ENCODE peak calls at places on chromosomes 7 and 10, in seven cellular contexts. G is thoracic aorta; Z is body of pancreas; N is PC-3; P is brain microvascular endothelial cell; S is CD8-positive, alpha-beta T cell; I is fibroblast of lung. Y is an unnamed sample.

GRCh38 chr10:3427846-3428442 is 255.4 kb upstream of the PITRM1 start:
- DNase-seq in Z (no peak), N (no peak), S (no peak), G (no peak), P (no peak), I (no peak), Y (no peak)

GRCh38 chr10:34978080-34978479 is 112.1 kb downstream of the CUL2 start:
- DNase-seq in P (no peak), G (no peak), S (no peak), N (peak; percentile 87), I (no peak), Z (no peak), Y (no peak)

GRCh38 chr7:137081694-137082093 is 213.2 kb downstream of the CHRM2 start:
- DNase-seq in S (no peak), Z (peak; percentile 43), P (peak; percentile 77), I (peak; percentile 98), G (no peak), N (peak; percentile 35), Y (no peak)

GRCh38 chr10:26486985-26487850 is 49.1 kb downstream of the APBB1IP start:
- DNase-seq in I (peak; percentile 64), G (no peak), Z (no peak), N (peak; percentile 82), P (peak; percentile 90), S (peak; percentile 46), Y (no peak)

GRCh38 chr7:92244803-92245486 is 769 bp downstream of the KRIT1 start:
- DNase-seq in P (no peak), S (no peak), I (peak; percentile 25), Z (no peak), G (no peak), N (no peak), Y (no peak)

GRCh38 chr7:115728518-115728917 is 302.0 kb downstream of the TFEC start:
- DNase-seq in I (no peak), N (no peak), P (no peak), S (no peak), G (no peak), Z (no peak), Y (no peak)

GRCh38 chr10:115773832-115774231 is 499.2 kb downstream of the GFRA1 start:
- DNase-seq in N (no peak), S (no peak), G (no peak), Z (no peak), P (no peak), I (no peak), Y (no peak)

GRCh38 chr10:43396061-43396927 is 12.7 kb downstream of the HNRNPF start:
- DNase-seq in G (no peak), N (peak; percentile 82), I (peak; percentile 73), Z (peak; percentile 77), S (peak; percentile 62), P (peak; percentile 51), Y (peak; percentile 86)

GRCh38 chr10:122181055-122181732 is 89.9 kb upstream of the BTBD16 start:
- DNase-seq in N (peak; percentile 52), I (peak; percentile 33), S (no peak), Z (no peak), P (peak; percentile 50), G (no peak), Y (no peak)

GRCh38 chr7:94245500-94245899 is 149.2 kb upstream of the COL1A2 start:
- DNase-seq in S (no peak), P (no peak), Z (no peak), G (no peak), N (no peak), I (no peak), Y (no peak)

GRCh38 chr7:30755384-30756154 is 3.6 kb downstream of the INMT start:
- DNase-seq in N (no peak), Z (no peak), I (peak; percentile 65), P (no peak), S (no peak), G (no peak), Y (peak; percentile 82)

GRCh38 chr10:120989996-120990395 is 138.8 kb downstream of the WDR11 start:
- DNase-seq in P (no peak), N (no peak), Z (no peak), S (no peak), G (no peak), I (no peak), Y (no peak)

GRCh38 chr10:29635711-29636144 is 957 bp upstream of the SVIL start:
- DNase-seq in S (no peak), I (no peak), P (peak; percentile 64), N (no peak), Z (no peak), G (no peak), Y (no peak)

GRCh38 chr7:108415821-108416536 is 40.3 kb downstream of the NRCAM start:
- DNase-seq in I (peak; percentile 47), N (peak; percentile 10), Z (peak; percentile 31), S (no peak), P (peak; percentile 85), G (no peak), Y (no peak)

GRCh38 chr7:73308074-73308664 is 457 bp downstream of the NSUN5 start:
- DNase-seq in S (no peak), I (no peak), G (no peak), Z (peak; percentile 35), P (no peak), N (peak; percentile 19), Y (no peak)

GRCh38 chr10:80168679-80169380 is 36.3 kb downstream of the PLAC9 start:
- DNase-seq in I (no peak), P (no peak), S (no peak), N (peak; percentile 58), Z (peak; percentile 51), G (no peak), Y (no peak)

GRCh38 chr7:28709756-28710155 is 248.4 kb downstream of the TRIL start:
- DNase-seq in P (no peak), I (no peak), Z (no peak), G (no peak), S (no peak), N (no peak), Y (no peak)

GRCh38 chr7:8389898-8390642 is 43.3 kb upstream of the NXPH1 start:
- DNase-seq in I (no peak), S (no peak), P (no peak), Z (no peak), G (no peak), N (no peak), Y (no peak)

GRCh38 chr7:101696-102376 is 90.5 kb upstream of the FAM20C start:
- DNase-seq in I (peak; percentile 33), S (no peak), G (no peak), Z (peak; percentile 8), P (peak; percentile 22), N (peak; percentile 94), Y (peak; percentile 43)
- H3K27ac ChIP-seq in I (no peak overlapping the region), S (no peak overlapping the region), G (no peak overlapping the region), Z (no peak overlapping the region), P (no peak overlapping the region), N (peak overlapping the region; percentile 76), Y (no peak overlapping the region)

DNA sequence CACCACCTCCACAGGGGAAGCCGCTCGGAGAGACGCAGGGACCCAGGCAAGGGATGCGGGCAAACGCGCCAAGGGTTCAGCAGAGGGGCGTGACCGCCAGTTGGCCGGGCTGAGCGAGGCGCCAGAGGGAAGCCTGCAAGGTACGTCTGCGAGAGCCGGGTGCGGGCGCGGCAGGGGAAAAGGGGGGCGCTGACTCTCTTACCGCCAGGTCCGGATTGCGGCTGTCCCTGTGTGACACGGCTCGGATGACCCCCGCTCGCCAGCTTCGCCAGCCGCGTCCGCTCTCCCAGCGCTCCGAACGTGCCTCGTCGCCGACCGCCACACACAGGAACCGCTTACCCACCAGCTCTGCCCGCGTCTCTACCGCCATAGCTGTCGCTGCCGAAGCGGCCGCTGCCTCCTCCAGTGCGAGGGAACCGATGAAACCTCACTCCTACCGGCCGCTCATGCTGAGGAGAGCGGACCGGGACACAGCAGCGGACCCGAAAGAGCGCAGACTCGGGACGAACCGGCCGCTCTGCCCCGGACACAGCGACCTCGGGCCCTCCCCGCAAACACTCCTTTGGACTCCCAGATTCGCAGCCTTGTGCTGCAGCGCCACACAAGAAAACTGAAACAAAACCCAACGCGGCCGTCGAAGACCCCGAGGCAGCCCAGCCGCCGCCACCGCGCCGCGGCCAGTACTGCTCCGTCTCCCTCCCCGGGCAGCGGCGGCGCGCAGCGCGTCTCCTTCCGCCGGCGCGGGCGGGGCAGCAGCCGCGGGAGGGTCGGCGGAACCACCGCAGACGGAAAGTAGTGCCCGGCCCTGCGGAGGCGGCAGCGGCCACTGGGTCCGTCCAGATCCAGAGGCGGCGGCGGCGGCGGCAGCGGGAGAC is at the start of gene JMJD1C:
- DNase-seq in P (peak; percentile 55), I (peak; percentile 88), G (peak; percentile 13), S (peak; percentile 42), N (peak; percentile 97), Z (peak; percentile 76), Y (peak; percentile 85)
- TF ChIP-seq CTCF in P (peak; percentile 7), I (no peak), G (no peak), S (no peak), N (peak; percentile 34), Z (peak; percentile 15), Y (no peak)

GRCh38 chr10:32942081-32942480 is 15.9 kb downstream of the ITGB1 start:
- DNase-seq in I (no peak), N (no peak), P (no peak), S (no peak), Z (no peak), G (no peak), Y (no peak)

GRCh38 chr10:32943395-32943794 is 14.6 kb downstream of the ITGB1 start:
- DNase-seq in G (no peak), N (no peak), I (no peak), P (no peak), S (no peak), Z (no peak), Y (no peak)

GRCh38 chr10:32939296-32940111 is 18.5 kb downstream of the ITGB1 start:
- DNase-seq in S (no peak), G (no peak), N (peak; percentile 93), P (no peak), I (no peak), Z (no peak), Y (no peak)

GRCh38 chr10:32940321-32941264 is 17.4 kb downstream of the ITGB1 start:
- DNase-seq in Z (no peak), I (no peak), G (no peak), S (no peak), N (no peak), P (no peak), Y (no peak)

GRCh38 chr10:32941357-32941756 is 16.7 kb downstream of the ITGB1 start:
- DNase-seq in Z (no peak), G (no peak), N (no peak), S (no peak), P (no peak), I (no peak), Y (no peak)
- H3K27ac ChIP-seq in Z (no peak overlapping the region), G (peak overlapping the region; percentile 58), N (no peak overlapping the region), S (no peak overlapping the region), P (no peak overlapping the region), I (peak overlapping the region; percentile 10), Y (peak overlapping the region; percentile 37)

DNA sequence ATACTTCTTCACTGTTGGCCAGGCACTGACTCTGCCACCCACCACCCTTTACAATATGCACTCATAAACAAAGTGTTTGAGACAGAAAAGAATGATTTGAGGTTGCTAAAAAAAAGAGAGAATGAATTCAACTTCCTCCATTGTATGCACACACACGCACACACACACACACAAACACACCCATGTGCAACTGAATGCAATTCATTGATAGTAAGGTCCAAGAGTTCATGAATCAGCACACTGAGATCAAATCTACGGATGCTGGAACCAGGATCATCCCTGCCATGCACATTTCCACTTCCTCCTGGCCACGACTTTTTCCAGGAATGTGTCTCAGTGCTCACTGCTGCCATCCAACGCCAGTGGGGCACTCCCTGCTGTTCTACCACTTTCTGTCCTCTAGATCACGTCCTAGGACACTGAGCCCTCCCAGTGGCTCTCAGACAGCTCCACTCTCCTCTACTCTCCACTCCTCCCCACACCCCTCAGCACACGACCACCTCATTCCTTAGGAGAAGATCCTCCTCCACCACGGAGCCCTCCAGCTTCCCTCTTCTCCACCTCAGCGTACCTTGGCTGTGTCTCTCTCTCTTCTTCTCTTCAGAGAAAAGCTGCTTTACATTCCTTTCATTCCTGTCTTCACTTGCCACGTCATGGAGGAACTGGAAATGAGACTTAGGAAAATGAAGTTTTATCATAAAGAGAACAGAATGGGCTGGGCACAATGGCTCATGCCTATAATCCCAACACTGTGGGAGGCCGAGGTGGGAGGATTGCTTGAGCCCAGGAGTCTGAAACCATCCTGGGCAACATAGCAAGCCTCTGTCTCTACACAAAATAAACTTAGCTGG is 12.0 kb upstream of the TMEM213 start:
- DNase-seq in P (peak; percentile 17), S (no peak), N (peak; percentile 25), G (no peak), Z (no peak), I (no peak), Y (no peak)
- TF ChIP-seq CTCF in P (peak; percentile 8), S (no peak), N (no peak), G (no peak), Z (no peak), I (no peak), Y (no peak)

Y was measured in coronary artery.